ENCODE peak calls at places on chromosomes 1 and 21, in nine cellular contexts. I, Z, O, D, P, L, X, F and R are unnamed samples.

GRCh38 chr21:36754241-36754881 is 55.4 kb downstream of the SIM2 start:
- DNase-seq in I (no peak), Z (no peak), O (no peak), D (no peak), P (no peak), L (no peak), X (no peak), F (no peak), R (no peak)

GRCh38 chr1:53278294-53278693 is 40.0 kb upstream of the MAGOH start:
- DNase-seq in I (peak), Z (peak), O (peak), D (no peak), P (peak), L (no peak), X (peak), F (peak), R (peak)

GRCh38 chr1:145846191-145846590 is 761 bp downstream of the NUDT17 start:
- DNase-seq in I (peak), Z (no peak), O (no peak), D (peak), P (peak), L (no peak), X (no peak), F (peak), R (peak)

GRCh38 chr1:227944066-227944930 is 3.4 kb downstream of the WNT9A start:
- DNase-seq in I (no peak), Z (peak), O (peak), D (no peak), P (no peak), L (no peak), X (peak), F (no peak), R (no peak)

GRCh38 chr21:19490481-19490880 is 1086.9 kb upstream of the TMPRSS15 start:
- DNase-seq in I (no peak), Z (no peak), O (no peak), D (no peak), P (no peak), L (no peak), X (no peak), F (no peak), R (no peak)

GRCh38 chr1:36089393-36090121 is 865 bp downstream of the ADPRS start:
- DNase-seq in I (no peak), Z (no peak), O (no peak), D (peak), P (peak), L (peak), X (peak), F (peak), R (peak)

GRCh38 chr1:77632216-77632615 is 50.2 kb downstream of the ZZZ3 start:
- DNase-seq in I (no peak), Z (no peak), O (no peak), D (no peak), P (no peak), L (no peak), X (no peak), F (no peak), R (no peak)

GRCh38 chr1:54380285-54380882 is 25.8 kb downstream of the SSBP3 start:
- DNase-seq in I (no peak), Z (no peak), O (no peak), D (no peak), P (no peak), L (no peak), X (no peak), F (no peak), R (no peak)

GRCh38 chr1:43912607-43913006 is 21.0 kb upstream of the ARTN start:
- DNase-seq in I (no peak), Z (peak), O (no peak), D (peak), P (peak), L (peak), X (no peak), F (no peak), R (no peak)

GRCh38 chr1:235906436-235906835 is 39.7 kb upstream of the LYST start:
- DNase-seq in I (no peak), Z (no peak), O (no peak), D (no peak), P (no peak), L (no peak), X (no peak), F (no peak), R (no peak)

GRCh38 chr21:45768011-45768740 is 124.7 kb downstream of the PCBP3 start:
- DNase-seq in I (no peak), Z (no peak), O (no peak), D (peak), P (peak), L (no peak), X (no peak), F (no peak), R (no peak)

GRCh38 chr1:167685844-167686243 is 35.9 kb upstream of the MPZL1 start:
- DNase-seq in I (no peak), Z (no peak), O (no peak), D (no peak), P (no peak), L (no peak), X (no peak), F (no peak), R (no peak)

GRCh38 chr1:63691672-63692425 is 82.0 kb upstream of the ROR1 start:
- DNase-seq in I (peak), Z (peak), O (peak), D (peak), P (peak), L (peak), X (peak), F (peak), R (peak)

GRCh38 chr21:18443085-18443484 is 39.5 kb upstream of the TMPRSS15 start:
- DNase-seq in I (no peak), Z (no peak), O (no peak), D (no peak), P (no peak), L (no peak), X (no peak), F (peak), R (no peak)

GRCh38 chr1:41533731-41534080 is 49.2 kb upstream of the EDN2 start:
- DNase-seq in I (no peak), Z (no peak), O (no peak), D (no peak), P (no peak), L (no peak), X (peak), F (no peak), R (no peak)

GRCh38 chr1:233782932-233783586 is 121.4 kb upstream of the SLC35F3 start:
- DNase-seq in I (no peak), Z (no peak), O (no peak), D (no peak), P (no peak), L (no peak), X (no peak), F (no peak), R (no peak)

GRCh38 chr1:154137888-154138287 is 17.0 kb downstream of the NUP210L start:
- DNase-seq in I (no peak), Z (no peak), O (no peak), D (no peak), P (no peak), L (no peak), X (no peak), F (no peak), R (no peak)

GRCh38 chr1:110502402-110502801 is 16.6 kb downstream of the KCNA10 start:
- DNase-seq in I (no peak), Z (no peak), O (no peak), D (no peak), P (no peak), L (no peak), X (no peak), F (peak), R (no peak)

DNA sequence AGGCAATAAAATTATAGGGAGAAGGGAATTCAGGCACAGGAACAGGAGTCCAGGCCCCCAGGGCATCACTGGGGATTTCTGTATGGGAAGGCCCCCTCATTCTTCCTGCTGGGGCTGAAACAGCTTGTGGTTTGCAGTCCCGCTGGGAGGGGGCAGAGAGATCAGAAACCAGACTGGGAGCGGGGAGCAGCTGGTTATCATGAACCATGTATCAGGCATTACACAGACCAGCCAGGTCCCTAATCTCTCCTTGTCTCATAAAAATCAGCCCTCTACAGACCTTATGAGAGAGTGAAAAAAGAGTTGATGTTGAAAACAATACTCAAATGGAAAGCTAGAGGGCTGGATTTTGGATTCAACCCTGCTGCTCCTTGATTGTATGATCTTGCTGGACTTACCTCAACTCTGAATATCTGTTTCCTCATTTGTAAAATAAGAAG is 93.4 kb upstream of the F3 start:
- DNase-seq in I (no peak), Z (no peak), O (no peak), D (no peak), P (peak), L (no peak), X (no peak), F (no peak), R (no peak)
- TF ChIP-seq CTCF in I (no peak), Z (no peak), O (peak), D (peak), P (peak), L (peak), X (no peak), F (no peak), R (no peak)

GRCh38 chr1:42735477-42736105 is 4.4 kb downstream of the CLDN19 start:
- DNase-seq in I (no peak), Z (no peak), O (no peak), D (no peak), P (no peak), L (no peak), X (no peak), F (no peak), R (no peak)

GRCh38 chr1:42736571-42737200 is 3.4 kb downstream of the CLDN19 start:
- DNase-seq in I (no peak), Z (no peak), O (no peak), D (no peak), P (no peak), L (no peak), X (no peak), F (no peak), R (no peak)

GRCh38 chr1:42737257-42737656 is 2.8 kb downstream of the CLDN19 start:
- DNase-seq in I (no peak), Z (no peak), O (no peak), D (no peak), P (no peak), L (no peak), X (no peak), F (peak), R (no peak)

GRCh38 chr1:42735056-42735455 is 5.0 kb downstream of the CLDN19 start:
- DNase-seq in I (no peak), Z (no peak), O (no peak), D (no peak), P (no peak), L (no peak), X (no peak), F (no peak), R (no peak)

GRCh38 chr1:42736152-42736551 is 3.9 kb downstream of the CLDN19 start:
- DNase-seq in I (no peak), Z (no peak), O (no peak), D (no peak), P (peak), L (no peak), X (no peak), F (peak), R (no peak)
- TF ChIP-seq CTCF in I (peak), Z (no peak), O (peak), D (peak), P (peak), L (peak), X (no peak), F (peak), R (no peak)

GRCh38 chr1:113029822-113030221 is 43.2 kb upstream of the LRIG2 start:
- DNase-seq in I (no peak), Z (no peak), O (no peak), D (no peak), P (no peak), L (no peak), X (no peak), F (no peak), R (no peak)

GRCh38 chr1:113031060-113031933 is 41.7 kb upstream of the LRIG2 start:
- DNase-seq in I (no peak), Z (no peak), O (no peak), D (no peak), P (no peak), L (no peak), X (no peak), F (no peak), R (no peak)

GRCh38 chr1:113040041-113040440 is 33.0 kb upstream of the LRIG2 start:
- DNase-seq in I (no peak), Z (no peak), O (no peak), D (no peak), P (peak), L (no peak), X (no peak), F (no peak), R (no peak)

GRCh38 chr1:113036639-113037321 is 36.2 kb upstream of the LRIG2 start:
- DNase-seq in I (no peak), Z (no peak), O (no peak), D (no peak), P (no peak), L (no peak), X (no peak), F (no peak), R (no peak)

DNA sequence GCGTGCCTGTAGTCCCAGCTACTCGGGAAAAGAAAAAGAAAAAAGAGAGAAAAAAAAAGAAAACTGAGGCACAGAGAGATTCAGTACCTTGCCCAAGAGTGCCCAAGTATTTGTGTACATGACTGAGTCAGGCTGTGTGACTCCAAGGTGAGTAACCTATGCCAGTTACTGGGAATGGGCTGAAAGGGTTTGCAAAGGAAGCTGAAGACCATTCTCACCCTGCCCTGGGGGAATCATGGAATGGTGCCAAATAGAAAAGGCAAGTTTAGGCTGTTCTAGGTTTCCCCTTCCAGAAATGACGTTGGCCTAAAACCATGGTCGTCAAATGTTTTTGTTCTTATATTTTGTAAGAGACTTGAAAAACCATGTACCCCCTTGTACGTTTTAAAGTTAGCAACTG is 37.9 kb upstream of the LRIG2 start:
- DNase-seq in I (no peak), Z (no peak), O (no peak), D (no peak), P (no peak), L (no peak), X (no peak), F (no peak), R (no peak)
- TF ChIP-seq CTCF in I (no peak), Z (no peak), O (no peak), D (no peak), P (no peak), L (no peak), X (no peak), F (no peak), R (no peak)

GRCh38 chr1:25505706-25506385 is 37.6 kb upstream of the LDLRAP1 start:
- DNase-seq in I (no peak), Z (no peak), O (no peak), D (no peak), P (no peak), L (no peak), X (no peak), F (no peak), R (no peak)
- TF ChIP-seq CTCF in I (no peak), Z (no peak), O (no peak), D (no peak), P (no peak), L (no peak), X (no peak), F (no peak), R (no peak)